ENCODE peak calls at places on chromosomes 3 and 15, in six cellular contexts. X is AG08396, W is memory B cell, L is GM13977, Y is heart left ventricle, D is GM10248. A is an unnamed sample.

GRCh38 chr3:138842483-138843188 is 7.9 kb upstream of the PIK3CB start:
- DNase-seq in W (no peak), Y (no peak), L (peak), X (no peak), D (peak), A (no peak)

GRCh38 chr3:138019288-138020069 is 9.5 kb downstream of the CLDN18 start:
- DNase-seq in W (no peak), X (no peak), L (no peak), Y (no peak), D (no peak), A (no peak)

GRCh38 chr3:194315088-194315964 is 35.8 kb downstream of the CPN2 start:
- DNase-seq in D (peak), W (peak), Y (peak), L (peak), X (peak), A (peak)

GRCh38 chr3:169668957-169669681 is 5.6 kb upstream of the MECOM start:
- DNase-seq in D (peak), W (no peak), Y (peak), X (peak), L (peak), A (peak)

GRCh38 chr3:111012388-111013248 is 59.0 kb upstream of the NECTIN3 start:
- DNase-seq in Y (no peak), X (no peak), D (no peak), L (no peak), W (no peak), A (peak)

GRCh38 chr15:55627730-55628368 is 39.7 kb upstream of the PYGO1 start:
- DNase-seq in D (no peak), X (peak), L (no peak), Y (no peak), W (no peak), A (peak)

GRCh38 chr15:81410318-81410753 is 36.3 kb upstream of the TMC3 start:
- DNase-seq in Y (peak), W (peak), D (peak), L (peak), X (peak), A (peak)

GRCh38 chr3:44501971-44502370 is 24.5 kb upstream of the ZNF445 start:
- DNase-seq in W (no peak), X (no peak), Y (no peak), L (no peak), D (no peak), A (peak)

GRCh38 chr3:183291511-183292031 is 38.5 kb downstream of the B3GNT5 start:
- DNase-seq in D (no peak), Y (no peak), X (no peak), W (no peak), L (no peak), A (peak)

GRCh38 chr15:89105147-89105546 is 16.9 kb downstream of the ABHD2 start:
- DNase-seq in W (no peak), L (no peak), X (peak), Y (no peak), D (no peak), A (peak)

GRCh38 chr3:152365766-152366593 is 97.3 kb downstream of the MBNL1 start:
- DNase-seq in L (no peak), D (no peak), Y (no peak), W (no peak), X (no peak), A (peak)

GRCh38 chr15:90762109-90762508 is 45.0 kb downstream of the BLM start:
- DNase-seq in Y (peak), D (no peak), X (peak), L (no peak), W (no peak), A (peak)

GRCh38 chr3:195249858-195250464 is 21.0 kb downstream of the XXYLT1 start:
- DNase-seq in D (no peak), X (no peak), L (no peak), W (no peak), Y (peak), A (no peak)

GRCh38 chr3:143124683-143125520 is 5.3 kb downstream of the CHST2 start:
- DNase-seq in L (no peak), X (no peak), D (no peak), Y (no peak), W (no peak), A (peak)

GRCh38 chr15:98503970-98504369 is 144.4 kb upstream of the IGF1R start:
- DNase-seq in L (no peak), D (no peak), W (no peak), Y (no peak), X (peak), A (peak)

GRCh38 chr3:194736277-194736895 is 50.7 kb downstream of the FAM43A start:
- DNase-seq in X (no peak), Y (no peak), W (peak), L (no peak), D (no peak), A (no peak)

GRCh38 chr3:165642761-165643432 is 194.3 kb downstream of the BCHE start:
- DNase-seq in Y (no peak), D (no peak), W (no peak), X (peak), L (no peak), A (peak)

GRCh38 chr3:99172736-99173657 is 271.5 kb upstream of the DCBLD2 start:
- DNase-seq in L (peak), Y (peak), D (peak), W (no peak), X (peak), A (peak)

GRCh38 chr3:56801597-56802410 is at the start of gene ARHGEF3:
- DNase-seq in W (peak), X (peak), L (peak), Y (peak), D (peak), A (peak)

A was measured in choroid plexus epithelial cell.